ENCODE peak calls at places on chromosome 1, in six cellular contexts. One of them, this sample, is unnamed.

GRCh38 chr1:173424786-173425407 is 52.2 kb upstream of the PRDX6 start:
- DNase-seq in SK-N-SH: no peak
- DNase-seq in prostate gland: no peak
- DNase-seq in spleen: no peak
- DNase-seq in breast epithelium: no peak
- DNase-seq in GM12891: no peak
- DNase-seq in this sample: peak

GRCh38 chr1:54543729-54544496 is 4.1 kb upstream of the ACOT11 start:
- DNase-seq in prostate gland: no peak
- DNase-seq in SK-N-SH: peak
- DNase-seq in spleen: no peak
- DNase-seq in breast epithelium: no peak
- DNase-seq in GM12891: no peak
- DNase-seq in this sample: no peak

GRCh38 chr1:54246097-54246721 is 46.2 kb downstream of the MRPL37 start:
- DNase-seq in prostate gland: no peak
- DNase-seq in breast epithelium: no peak
- DNase-seq in spleen: no peak
- DNase-seq in GM12891: no peak
- DNase-seq in SK-N-SH: no peak
- DNase-seq in this sample: no peak

GRCh38 chr1:2493691-2494322 is 17.7 kb downstream of the PLCH2 start:
- DNase-seq in breast epithelium: no peak
- DNase-seq in SK-N-SH: no peak
- DNase-seq in prostate gland: peak
- DNase-seq in GM12891: no peak
- DNase-seq in spleen: no peak
- DNase-seq in this sample: no peak

GRCh38 chr1:30335389-30335996 is 387.9 kb downstream of the MATN1 start:
- DNase-seq in prostate gland: no peak
- DNase-seq in spleen: no peak
- DNase-seq in SK-N-SH: no peak
- DNase-seq in GM12891: no peak
- DNase-seq in breast epithelium: no peak
- DNase-seq in this sample: no peak

GRCh38 chr1:150621497-150622113 is 7.8 kb downstream of the ENSA start:
- DNase-seq in SK-N-SH: peak
- DNase-seq in GM12891: no peak
- DNase-seq in prostate gland: peak
- DNase-seq in spleen: no peak
- DNase-seq in breast epithelium: no peak
- DNase-seq in this sample: peak

GRCh38 chr1:94690033-94690712 is 130.0 kb upstream of the SLC44A3 start:
- DNase-seq in SK-N-SH: no peak
- DNase-seq in GM12891: no peak
- DNase-seq in breast epithelium: no peak
- DNase-seq in prostate gland: no peak
- DNase-seq in spleen: no peak
- DNase-seq in this sample: no peak

GRCh38 chr1:26779093-26779668 is 8.6 kb upstream of the PIGV start:
- DNase-seq in GM12891: no peak
- DNase-seq in breast epithelium: no peak
- DNase-seq in SK-N-SH: no peak
- DNase-seq in prostate gland: no peak
- DNase-seq in spleen: no peak
- DNase-seq in this sample: no peak

GRCh38 chr1:6426321-6426971 is 1.9 kb downstream of the ESPN start:
- DNase-seq in GM12891: no peak
- DNase-seq in breast epithelium: no peak
- DNase-seq in prostate gland: no peak
- DNase-seq in SK-N-SH: no peak
- DNase-seq in spleen: no peak
- DNase-seq in this sample: no peak

GRCh38 chr1:200224315-200224714 is 185.5 kb downstream of the ZNF281 start:
- DNase-seq in SK-N-SH: no peak
- DNase-seq in spleen: no peak
- DNase-seq in prostate gland: no peak
- DNase-seq in breast epithelium: no peak
- DNase-seq in GM12891: no peak
- DNase-seq in this sample: no peak

GRCh38 chr1:18907914-18908845 is 5.8 kb upstream of the ALDH4A1 start:
- DNase-seq in spleen: peak
- DNase-seq in prostate gland: no peak
- DNase-seq in GM12891: no peak
- DNase-seq in breast epithelium: no peak
- DNase-seq in SK-N-SH: no peak
- DNase-seq in this sample: no peak

GRCh38 chr1:1873186-1873585 is 17.7 kb downstream of the GNB1 start:
- DNase-seq in prostate gland: peak
- DNase-seq in SK-N-SH: no peak
- DNase-seq in breast epithelium: no peak
- DNase-seq in spleen: peak
- DNase-seq in GM12891: no peak
- DNase-seq in this sample: peak

GRCh38 chr1:28506907-28507246 is 1.0 kb downstream of the RCC1 start:
- DNase-seq in prostate gland: no peak
- DNase-seq in breast epithelium: no peak
- DNase-seq in SK-N-SH: no peak
- DNase-seq in spleen: no peak
- DNase-seq in GM12891: no peak
- DNase-seq in this sample: no peak

GRCh38 chr1:33146038-33146437 is 35.8 kb downstream of the TRIM62 start:
- DNase-seq in breast epithelium: no peak
- DNase-seq in GM12891: no peak
- DNase-seq in spleen: no peak
- DNase-seq in SK-N-SH: no peak
- DNase-seq in prostate gland: no peak
- DNase-seq in this sample: no peak

GRCh38 chr1:42766723-42767509 is at the start of the genes C1orf50 and P3H1:
- DNase-seq in prostate gland: peak
- DNase-seq in breast epithelium: peak
- DNase-seq in SK-N-SH: peak
- DNase-seq in spleen: peak
- DNase-seq in GM12891: peak
- DNase-seq in this sample: peak

GRCh38 chr1:40840526-40841323 is 21.4 kb downstream of the CITED4 start:
- DNase-seq in GM12891: no peak
- DNase-seq in SK-N-SH: no peak
- DNase-seq in prostate gland: no peak
- DNase-seq in spleen: peak
- DNase-seq in breast epithelium: no peak
- DNase-seq in this sample: no peak

GRCh38 chr1:23581219-23581618 is 21.9 kb upstream of the ID3 start:
- DNase-seq in spleen: peak
- DNase-seq in SK-N-SH: peak
- DNase-seq in prostate gland: no peak
- DNase-seq in breast epithelium: no peak
- DNase-seq in GM12891: no peak
- DNase-seq in this sample: no peak

GRCh38 chr1:236321101-236321500 is 39.3 kb upstream of the ERO1B start:
- DNase-seq in SK-N-SH: no peak
- DNase-seq in spleen: no peak
- DNase-seq in breast epithelium: no peak
- DNase-seq in GM12891: no peak
- DNase-seq in prostate gland: no peak
- DNase-seq in this sample: no peak

GRCh38 chr1:15739259-15739658 is 3.0 kb upstream of the TMEM82 start:
- DNase-seq in spleen: no peak
- DNase-seq in prostate gland: no peak
- DNase-seq in SK-N-SH: no peak
- DNase-seq in breast epithelium: no peak
- DNase-seq in GM12891: no peak
- DNase-seq in this sample: no peak

GRCh38 chr1:103783944-103784377 is 34.3 kb downstream of the AMY1C start:
- DNase-seq in spleen: no peak
- DNase-seq in prostate gland: no peak
- DNase-seq in breast epithelium: no peak
- DNase-seq in GM12891: no peak
- DNase-seq in SK-N-SH: no peak
- DNase-seq in this sample: no peak

GRCh38 chr1:156961709-156962108 is 41.3 kb downstream of the LRRC71 start:
- DNase-seq in spleen: no peak
- DNase-seq in breast epithelium: no peak
- DNase-seq in prostate gland: no peak
- DNase-seq in SK-N-SH: no peak
- DNase-seq in GM12891: no peak
- DNase-seq in this sample: no peak

GRCh38 chr1:209057083-209057482 is 526.4 kb upstream of the CAMK1G start:
- DNase-seq in prostate gland: no peak
- DNase-seq in spleen: no peak
- DNase-seq in GM12891: no peak
- DNase-seq in SK-N-SH: no peak
- DNase-seq in breast epithelium: no peak
- DNase-seq in this sample: no peak

GRCh38 chr1:91078859-91079258 is 57.0 kb upstream of the ZNF644 start:
- DNase-seq in SK-N-SH: no peak
- DNase-seq in breast epithelium: no peak
- DNase-seq in GM12891: no peak
- DNase-seq in prostate gland: no peak
- DNase-seq in spleen: no peak
- DNase-seq in this sample: no peak

GRCh38 chr1:54582566-54583306 is 34.7 kb downstream of the ACOT11 start:
- DNase-seq in spleen: no peak
- DNase-seq in SK-N-SH: peak
- DNase-seq in GM12891: no peak
- DNase-seq in breast epithelium: peak
- DNase-seq in prostate gland: no peak
- DNase-seq in this sample: no peak

GRCh38 chr1:27527223-27527856 is 37.4 kb upstream of the WASF2 start:
- DNase-seq in GM12891: peak
- DNase-seq in prostate gland: peak
- DNase-seq in spleen: no peak
- DNase-seq in breast epithelium: peak
- DNase-seq in SK-N-SH: peak
- DNase-seq in this sample: peak

GRCh38 chr1:199243423-199244061 is 604.7 kb downstream of the PTPRC start:
- DNase-seq in prostate gland: no peak
- DNase-seq in breast epithelium: no peak
- DNase-seq in spleen: peak
- DNase-seq in GM12891: peak
- DNase-seq in SK-N-SH: peak
- DNase-seq in this sample: peak

GRCh38 chr1:41783189-41783639 is 135.5 kb downstream of the HIVEP3 start:
- DNase-seq in prostate gland: peak
- DNase-seq in SK-N-SH: no peak
- DNase-seq in GM12891: no peak
- DNase-seq in breast epithelium: no peak
- DNase-seq in spleen: no peak
- DNase-seq in this sample: no peak

GRCh38 chr1:206524739-206525364 is 17.5 kb downstream of the RASSF5 start:
- DNase-seq in spleen: peak
- DNase-seq in prostate gland: no peak
- DNase-seq in SK-N-SH: no peak
- DNase-seq in breast epithelium: no peak
- DNase-seq in GM12891: no peak
- DNase-seq in this sample: no peak

GRCh38 chr1:12540580-12541273 is 77.3 kb downstream of the DHRS3 start:
- DNase-seq in SK-N-SH: no peak
- DNase-seq in breast epithelium: no peak
- DNase-seq in GM12891: no peak
- DNase-seq in prostate gland: no peak
- DNase-seq in spleen: no peak
- DNase-seq in this sample: no peak

GRCh38 chr1:1437904-1438376 is 2.5 kb downstream of the VWA1 start:
- DNase-seq in breast epithelium: no peak
- DNase-seq in SK-N-SH: peak
- DNase-seq in spleen: no peak
- DNase-seq in prostate gland: no peak
- DNase-seq in GM12891: no peak
- DNase-seq in this sample: peak

GRCh38 chr1:199041173-199041914 is 402.5 kb downstream of the PTPRC start:
- DNase-seq in SK-N-SH: no peak
- DNase-seq in prostate gland: no peak
- DNase-seq in GM12891: peak
- DNase-seq in breast epithelium: no peak
- DNase-seq in spleen: no peak
- DNase-seq in this sample: no peak

GRCh38 chr1:182839209-182840065 is at the start of gene DHX9:
- DNase-seq in breast epithelium: peak
- DNase-seq in spleen: peak
- DNase-seq in prostate gland: peak
- DNase-seq in GM12891: peak
- DNase-seq in SK-N-SH: peak
- DNase-seq in this sample: peak
- TF ChIP-seq POLR2AphosphoS5 in breast epithelium: peak
- TF ChIP-seq POLR2AphosphoS5 in spleen: peak
- TF ChIP-seq POLR2AphosphoS5 in prostate gland: peak
- TF ChIP-seq POLR2AphosphoS5 in GM12891: peak
- TF ChIP-seq POLR2AphosphoS5 in SK-N-SH: peak
- TF ChIP-seq POLR2AphosphoS5 in this sample: peak

GRCh38 chr1:154182342-154183044 is 9.4 kb downstream of the TPM3 start:
- DNase-seq in SK-N-SH: peak
- DNase-seq in GM12891: peak
- DNase-seq in breast epithelium: peak
- DNase-seq in prostate gland: peak
- DNase-seq in spleen: peak
- DNase-seq in this sample: peak
- TF ChIP-seq POLR2AphosphoS5 in SK-N-SH: no peak
- TF ChIP-seq POLR2AphosphoS5 in GM12891: peak
- TF ChIP-seq POLR2AphosphoS5 in breast epithelium: no peak
- TF ChIP-seq POLR2AphosphoS5 in prostate gland: peak
- TF ChIP-seq POLR2AphosphoS5 in spleen: peak
- TF ChIP-seq POLR2AphosphoS5 in this sample: peak

DNA sequence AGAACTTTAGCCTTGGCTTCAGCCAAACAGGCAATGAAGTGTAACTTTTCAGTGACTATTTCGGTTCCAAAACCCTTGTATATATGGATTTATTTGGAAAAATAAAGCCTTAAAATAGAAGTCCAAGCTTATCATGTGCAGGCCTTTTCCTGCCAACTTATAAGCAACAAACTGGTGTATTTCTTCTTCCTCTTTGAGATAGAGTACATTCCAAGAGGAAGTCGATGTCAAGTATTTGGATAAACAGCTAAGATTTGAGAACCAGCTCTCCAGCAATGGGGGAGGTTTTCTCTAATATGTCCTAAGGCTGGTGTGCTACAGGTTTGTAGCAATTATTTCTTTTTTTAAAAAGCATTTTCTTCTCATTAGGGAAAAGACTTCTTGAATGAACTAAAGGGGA is 407.8 kb downstream of the DUSP10 start:
- DNase-seq in SK-N-SH: no peak
- DNase-seq in breast epithelium: no peak
- DNase-seq in spleen: no peak
- DNase-seq in GM12891: no peak
- DNase-seq in prostate gland: no peak
- DNase-seq in this sample: no peak
- TF ChIP-seq POLR2AphosphoS5 in SK-N-SH: no peak
- TF ChIP-seq POLR2AphosphoS5 in breast epithelium: no peak
- TF ChIP-seq POLR2AphosphoS5 in spleen: no peak
- TF ChIP-seq POLR2AphosphoS5 in GM12891: no peak
- TF ChIP-seq POLR2AphosphoS5 in prostate gland: no peak
- TF ChIP-seq POLR2AphosphoS5 in this sample: no peak

DNA sequence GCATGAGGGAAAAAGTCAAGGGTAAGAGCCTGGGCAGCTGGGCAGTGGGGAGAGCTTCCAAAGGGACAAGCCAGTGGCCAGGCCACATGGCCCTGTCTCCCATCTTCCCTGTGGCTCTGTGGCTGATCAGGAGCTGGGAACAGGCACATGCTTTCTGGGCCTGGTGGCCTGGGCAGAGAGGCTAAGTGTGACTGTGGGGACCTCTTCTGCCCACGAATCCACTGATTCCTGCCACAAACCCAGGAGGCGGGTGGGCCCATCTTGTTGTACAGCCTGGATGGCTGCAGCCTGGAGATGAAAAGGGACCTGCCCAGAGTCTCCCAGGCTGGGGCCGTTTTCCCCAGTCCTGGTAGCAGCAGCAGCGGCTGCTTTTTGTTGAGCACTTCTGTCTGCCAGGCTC is 55.6 kb upstream of the EPS8L3 start:
- DNase-seq in prostate gland: no peak
- DNase-seq in GM12891: no peak
- DNase-seq in spleen: no peak
- DNase-seq in SK-N-SH: no peak
- DNase-seq in breast epithelium: no peak
- DNase-seq in this sample: no peak
- TF ChIP-seq POLR2AphosphoS5 in prostate gland: no peak
- TF ChIP-seq POLR2AphosphoS5 in GM12891: no peak
- TF ChIP-seq POLR2AphosphoS5 in spleen: no peak
- TF ChIP-seq POLR2AphosphoS5 in SK-N-SH: no peak
- TF ChIP-seq POLR2AphosphoS5 in breast epithelium: no peak
- TF ChIP-seq POLR2AphosphoS5 in this sample: no peak

This sample was measured in transverse colon.